ENCODE peak calls at places on chromosomes 4 and X, in nine cellular contexts. One of them, this sample, is unnamed.

GRCh38 chrX:15619053-15619772 is 18.5 kb upstream of the ACE2 start:
- DNase-seq in body of pancreas: no peak
- DNase-seq in AG04450: no peak
- DNase-seq in right lobe of liver: no peak
- DNase-seq in left ventricle myocardium inferior: no peak
- DNase-seq in MM.1S: no peak
- DNase-seq in lung: no peak
- DNase-seq in left lung: no peak
- DNase-seq in IMR-90: peak; percentile 2
- DNase-seq in this sample: peak; percentile 62

GRCh38 chrX:146614693-146615524 is 194.7 kb upstream of the CXorf51B start:
- DNase-seq in MM.1S: no peak
- DNase-seq in IMR-90: no peak
- DNase-seq in AG04450: no peak
- DNase-seq in right lobe of liver: no peak
- DNase-seq in left ventricle myocardium inferior: no peak
- DNase-seq in body of pancreas: no peak
- DNase-seq in left lung: no peak
- DNase-seq in lung: no peak
- DNase-seq in this sample: no peak

GRCh38 chr4:184331155-184331995 is 113.7 kb upstream of the ENPP6 start:
- DNase-seq in MM.1S: peak; percentile 61
- DNase-seq in AG04450: no peak
- DNase-seq in left ventricle myocardium inferior: no peak
- DNase-seq in left lung: peak; percentile 58
- DNase-seq in body of pancreas: peak; percentile 75
- DNase-seq in lung: peak; percentile 63
- DNase-seq in right lobe of liver: no peak
- DNase-seq in IMR-90: peak; percentile 23
- DNase-seq in this sample: no peak

GRCh38 chrX:123960956-123961267 is 594 bp upstream of the STAG2 start:
- DNase-seq in body of pancreas: no peak
- DNase-seq in left lung: no peak
- DNase-seq in right lobe of liver: no peak
- DNase-seq in lung: no peak
- DNase-seq in IMR-90: no peak
- DNase-seq in AG04450: no peak
- DNase-seq in left ventricle myocardium inferior: no peak
- DNase-seq in MM.1S: no peak
- DNase-seq in this sample: no peak

GRCh38 chr4:129223955-129224354 is 128.0 kb downstream of the C4orf33 start:
- DNase-seq in lung: no peak
- DNase-seq in IMR-90: no peak
- DNase-seq in MM.1S: no peak
- DNase-seq in right lobe of liver: no peak
- DNase-seq in AG04450: no peak
- DNase-seq in body of pancreas: no peak
- DNase-seq in left ventricle myocardium inferior: no peak
- DNase-seq in left lung: no peak
- DNase-seq in this sample: no peak

GRCh38 chrX:79147477-79147876 is 3.0 kb downstream of the GPR174 start:
- DNase-seq in AG04450: no peak
- DNase-seq in MM.1S: no peak
- DNase-seq in left lung: no peak
- DNase-seq in lung: no peak
- DNase-seq in IMR-90: no peak
- DNase-seq in left ventricle myocardium inferior: no peak
- DNase-seq in body of pancreas: no peak
- DNase-seq in right lobe of liver: no peak
- DNase-seq in this sample: no peak

GRCh38 chr4:9773464-9773863 is 8.0 kb upstream of the DRD5 start:
- DNase-seq in left ventricle myocardium inferior: no peak
- DNase-seq in body of pancreas: no peak
- DNase-seq in IMR-90: no peak
- DNase-seq in MM.1S: no peak
- DNase-seq in AG04450: no peak
- DNase-seq in lung: no peak
- DNase-seq in left lung: no peak
- DNase-seq in right lobe of liver: no peak
- DNase-seq in this sample: no peak

GRCh38 chr4:126986828-126987227 is 645.9 kb upstream of the INTU start:
- DNase-seq in body of pancreas: no peak
- DNase-seq in left lung: no peak
- DNase-seq in left ventricle myocardium inferior: no peak
- DNase-seq in MM.1S: no peak
- DNase-seq in AG04450: peak; percentile 7
- DNase-seq in IMR-90: peak; percentile 82
- DNase-seq in right lobe of liver: no peak
- DNase-seq in lung: no peak
- DNase-seq in this sample: no peak

GRCh38 chr4:8039290-8039689 is 99.6 kb upstream of the AFAP1 start:
- DNase-seq in AG04450: no peak
- DNase-seq in right lobe of liver: no peak
- DNase-seq in lung: no peak
- DNase-seq in IMR-90: no peak
- DNase-seq in left ventricle myocardium inferior: no peak
- DNase-seq in body of pancreas: no peak
- DNase-seq in MM.1S: no peak
- DNase-seq in left lung: no peak
- DNase-seq in this sample: no peak

GRCh38 chrX:108701633-108702032 is 34.7 kb downstream of the IRS4 start:
- DNase-seq in body of pancreas: no peak
- DNase-seq in left lung: no peak
- DNase-seq in right lobe of liver: no peak
- DNase-seq in IMR-90: no peak
- DNase-seq in left ventricle myocardium inferior: no peak
- DNase-seq in MM.1S: no peak
- DNase-seq in lung: no peak
- DNase-seq in AG04450: no peak
- DNase-seq in this sample: no peak

GRCh38 chr4:185265942-185266341 is 56.5 kb downstream of the SNX25 start:
- DNase-seq in right lobe of liver: no peak
- DNase-seq in left ventricle myocardium inferior: no peak
- DNase-seq in left lung: no peak
- DNase-seq in lung: no peak
- DNase-seq in body of pancreas: no peak
- DNase-seq in AG04450: peak; percentile 36
- DNase-seq in MM.1S: peak; percentile 91
- DNase-seq in IMR-90: peak; percentile 82
- DNase-seq in this sample: no peak

GRCh38 chr4:175671491-175671934 is 140.6 kb downstream of the GPM6A start:
- DNase-seq in IMR-90: no peak
- DNase-seq in MM.1S: no peak
- DNase-seq in left lung: no peak
- DNase-seq in right lobe of liver: no peak
- DNase-seq in body of pancreas: no peak
- DNase-seq in lung: no peak
- DNase-seq in left ventricle myocardium inferior: no peak
- DNase-seq in AG04450: no peak
- DNase-seq in this sample: peak; percentile 1

GRCh38 chr4:1009647-1010521 is 1.5 kb upstream of the FGFRL1 start:
- DNase-seq in MM.1S: no peak
- DNase-seq in AG04450: no peak
- DNase-seq in right lobe of liver: peak; percentile 89
- DNase-seq in lung: peak; percentile 63
- DNase-seq in left lung: peak; percentile 82
- DNase-seq in IMR-90: peak; percentile 36
- DNase-seq in body of pancreas: peak; percentile 78
- DNase-seq in left ventricle myocardium inferior: peak; percentile 69
- DNase-seq in this sample: peak; percentile 69

GRCh38 chr4:173252024-173252935 is 81.9 kb downstream of the HMGB2 start:
- DNase-seq in right lobe of liver: no peak
- DNase-seq in lung: peak; percentile 33
- DNase-seq in left ventricle myocardium inferior: peak; percentile 33
- DNase-seq in IMR-90: peak; percentile 100
- DNase-seq in left lung: peak; percentile 44
- DNase-seq in MM.1S: peak; percentile 95
- DNase-seq in AG04450: peak; percentile 98
- DNase-seq in body of pancreas: peak; percentile 84
- DNase-seq in this sample: peak; percentile 32

GRCh38 chrX:153556767-153557166 is 39.3 kb downstream of the ATP2B3 start:
- DNase-seq in lung: no peak
- DNase-seq in body of pancreas: no peak
- DNase-seq in MM.1S: no peak
- DNase-seq in left ventricle myocardium inferior: no peak
- DNase-seq in right lobe of liver: no peak
- DNase-seq in IMR-90: no peak
- DNase-seq in left lung: no peak
- DNase-seq in AG04450: no peak
- DNase-seq in this sample: no peak
- H3K9me3 ChIP-seq in lung: peaks cover 1% of the 10 kb centered on the region
- H3K9me3 ChIP-seq in body of pancreas: no peaks in the 10 kb centered on the region
- H3K9me3 ChIP-seq in MM.1S: no peaks in the 10 kb centered on the region
- H3K9me3 ChIP-seq in left ventricle myocardium inferior: no peaks in the 10 kb centered on the region
- H3K9me3 ChIP-seq in right lobe of liver: no peaks in the 10 kb centered on the region
- H3K9me3 ChIP-seq in IMR-90: no peaks in the 10 kb centered on the region
- H3K9me3 ChIP-seq in left lung: no peaks in the 10 kb centered on the region
- H3K9me3 ChIP-seq in AG04450: no peaks in the 10 kb centered on the region
- H3K9me3 ChIP-seq in this sample: no peaks in the 10 kb centered on the region

DNA sequence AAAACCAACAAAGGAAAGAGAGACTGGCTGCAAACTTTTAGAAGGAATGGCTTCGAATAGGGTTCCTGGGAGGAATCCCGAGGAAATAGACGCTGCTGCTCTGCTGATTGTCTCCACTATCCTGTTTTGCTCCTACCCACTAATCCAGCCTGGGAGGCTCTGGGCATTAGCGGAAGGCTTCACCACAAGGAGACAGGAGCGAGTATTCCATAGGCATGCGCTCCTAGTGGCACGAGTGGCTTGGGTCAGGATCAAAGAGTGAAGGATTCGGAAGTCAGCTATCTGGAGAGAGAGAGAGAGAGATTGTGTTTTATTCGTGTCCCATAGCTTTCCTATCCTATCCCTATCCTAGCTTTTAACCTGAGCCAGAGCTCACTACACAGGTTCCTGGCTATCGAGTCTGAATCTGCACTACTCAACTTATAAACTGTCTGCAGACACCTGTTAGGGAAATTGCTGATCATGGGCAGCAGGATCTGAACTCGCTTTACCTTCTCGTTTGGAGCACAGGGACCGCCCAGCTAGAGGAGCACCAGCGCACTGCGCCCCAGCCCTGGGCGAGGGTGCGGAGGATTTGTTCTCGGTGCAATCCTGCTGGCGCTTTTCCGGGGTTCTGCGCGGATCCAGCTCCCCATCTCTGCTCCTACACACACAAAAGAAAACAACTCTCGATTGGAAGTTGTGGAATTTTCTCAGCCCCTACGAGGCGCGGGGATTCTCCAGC is 740 bp upstream of the NPY2R start:
- DNase-seq in left lung: no peak
- DNase-seq in IMR-90: no peak
- DNase-seq in lung: no peak
- DNase-seq in MM.1S: no peak
- DNase-seq in right lobe of liver: no peak
- DNase-seq in left ventricle myocardium inferior: no peak
- DNase-seq in AG04450: no peak
- DNase-seq in body of pancreas: no peak
- DNase-seq in this sample: no peak
- H3K4me3 ChIP-seq in left lung: no peak overlapping the region
- H3K4me3 ChIP-seq in IMR-90: no peak overlapping the region
- H3K4me3 ChIP-seq in lung: no peak overlapping the region
- H3K4me3 ChIP-seq in MM.1S: no peak overlapping the region
- H3K4me3 ChIP-seq in right lobe of liver: no peak overlapping the region
- H3K4me3 ChIP-seq in left ventricle myocardium inferior: peak overlapping the region; percentile 48
- H3K4me3 ChIP-seq in AG04450: no peak overlapping the region
- H3K4me3 ChIP-seq in body of pancreas: peak overlapping the region; percentile 31
- H3K4me3 ChIP-seq in this sample: no peak overlapping the region

GRCh38 chrX:41333994-41334865 is at the start of gene DDX3X:
- DNase-seq in body of pancreas: peak; percentile 85
- DNase-seq in left ventricle myocardium inferior: peak; percentile 82
- DNase-seq in lung: peak; percentile 91
- DNase-seq in MM.1S: peak; percentile 83
- DNase-seq in right lobe of liver: peak; percentile 95
- DNase-seq in AG04450: peak; percentile 70
- DNase-seq in IMR-90: peak; percentile 91
- DNase-seq in left lung: peak; percentile 94
- DNase-seq in this sample: peak; percentile 81
- TF ChIP-seq CTCF in body of pancreas: no peak
- TF ChIP-seq CTCF in left ventricle myocardium inferior: peak; percentile 29
- TF ChIP-seq CTCF in lung: peak; percentile 1
- TF ChIP-seq CTCF in MM.1S: no peak
- TF ChIP-seq CTCF in right lobe of liver: peak; percentile 24
- TF ChIP-seq CTCF in AG04450: peak; percentile 12
- TF ChIP-seq CTCF in IMR-90: peak; percentile 36
- TF ChIP-seq CTCF in left lung: peak; percentile 27
- TF ChIP-seq CTCF in this sample: no peak

GRCh38 chr4:124454772-124455270 is 257.7 kb downstream of the ANKRD50 start:
- DNase-seq in IMR-90: no peak
- DNase-seq in left ventricle myocardium inferior: no peak
- DNase-seq in lung: no peak
- DNase-seq in body of pancreas: no peak
- DNase-seq in left lung: no peak
- DNase-seq in MM.1S: no peak
- DNase-seq in AG04450: no peak
- DNase-seq in right lobe of liver: no peak
- DNase-seq in this sample: no peak
- H3K9me3 ChIP-seq in IMR-90: no peaks in the 10 kb centered on the region
- H3K9me3 ChIP-seq in left ventricle myocardium inferior: no peaks in the 10 kb centered on the region
- H3K9me3 ChIP-seq in lung: no peaks in the 10 kb centered on the region
- H3K9me3 ChIP-seq in body of pancreas: no peaks in the 10 kb centered on the region
- H3K9me3 ChIP-seq in left lung: no peaks in the 10 kb centered on the region
- H3K9me3 ChIP-seq in MM.1S: no peaks in the 10 kb centered on the region
- H3K9me3 ChIP-seq in AG04450: no peaks in the 10 kb centered on the region
- H3K9me3 ChIP-seq in right lobe of liver: no peaks in the 10 kb centered on the region
- H3K9me3 ChIP-seq in this sample: no peaks in the 10 kb centered on the region

DNA sequence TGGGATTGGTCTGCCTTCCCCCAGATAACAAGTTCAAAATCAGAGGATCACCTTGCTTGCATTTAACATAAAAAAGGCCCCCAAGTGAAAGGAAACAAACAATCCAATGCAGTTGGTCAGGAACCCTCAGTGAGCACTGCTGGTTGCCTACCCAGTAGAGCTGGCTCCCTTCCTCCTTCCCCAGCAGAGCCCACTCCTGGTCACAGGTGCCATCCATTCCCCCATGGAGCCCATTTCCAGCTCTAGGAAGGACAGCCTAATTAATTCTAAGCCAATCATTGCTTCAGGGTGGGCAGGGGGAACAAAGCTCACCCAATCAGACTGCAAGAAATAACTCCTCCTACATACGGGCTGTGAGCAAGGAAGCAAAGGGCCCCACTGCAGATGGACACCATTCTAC is 86.6 kb downstream of the SH3KBP1 start:
- DNase-seq in left ventricle myocardium inferior: no peak
- DNase-seq in lung: no peak
- DNase-seq in body of pancreas: no peak
- DNase-seq in MM.1S: no peak
- DNase-seq in left lung: no peak
- DNase-seq in IMR-90: no peak
- DNase-seq in AG04450: no peak
- DNase-seq in right lobe of liver: no peak
- DNase-seq in this sample: no peak
- H3K4me3 ChIP-seq in left ventricle myocardium inferior: no peak overlapping the region
- H3K4me3 ChIP-seq in lung: no peak overlapping the region
- H3K4me3 ChIP-seq in body of pancreas: no peak overlapping the region
- H3K4me3 ChIP-seq in MM.1S: no peak overlapping the region
- H3K4me3 ChIP-seq in left lung: no peak overlapping the region
- H3K4me3 ChIP-seq in IMR-90: no peak overlapping the region
- H3K4me3 ChIP-seq in AG04450: no peak overlapping the region
- H3K4me3 ChIP-seq in right lobe of liver: no peak overlapping the region
- H3K4me3 ChIP-seq in this sample: no peak overlapping the region